ENCODE peak calls at places on chromosomes 4 and X, in nine cellular contexts. M, N, J, U, C, A, X, V and I are unnamed samples.

GRCh38 chr4:47930971-47931804 is 16.8 kb upstream of the NFXL1 start:
- DNase-seq in M (no peak), N (no peak), J (no peak), U (no peak), C (no peak), A (no peak), X (no peak), V (no peak), I (peak)

GRCh38 chr4:2799971-2800690 is 7.2 kb downstream of the SH3BP2 start:
- DNase-seq in M (peak), N (no peak), J (no peak), U (peak), C (peak), A (no peak), X (no peak), V (peak), I (peak)

GRCh38 chr4:19945979-19946380 is 305.7 kb upstream of the SLIT2 start:
- DNase-seq in M (no peak), N (no peak), J (no peak), U (no peak), C (no peak), A (no peak), X (no peak), V (no peak), I (no peak)

GRCh38 chr4:185370291-185370690 is 25.4 kb downstream of the LRP2BP start:
- DNase-seq in M (no peak), N (no peak), J (no peak), U (no peak), C (no peak), A (no peak), X (no peak), V (no peak), I (no peak)

GRCh38 chr4:176123710-176124407 is 58.2 kb downstream of the WDR17 start:
- DNase-seq in M (no peak), N (no peak), J (peak), U (no peak), C (no peak), A (no peak), X (peak), V (peak), I (peak)

GRCh38 chr4:7802093-7802726 is 137.5 kb downstream of the AFAP1 start:
- DNase-seq in M (peak), N (peak), J (peak), U (peak), C (peak), A (peak), X (no peak), V (peak), I (peak)

GRCh38 chr4:147760176-147760575 is 28.3 kb downstream of the ARHGAP10 start:
- DNase-seq in M (no peak), N (no peak), J (no peak), U (no peak), C (no peak), A (no peak), X (no peak), V (no peak), I (no peak)

GRCh38 chr4:105474110-105474518 is 252 bp upstream of the PPA2 start:
- DNase-seq in M (no peak), N (no peak), J (no peak), U (peak), C (peak), A (peak), X (no peak), V (peak), I (peak)

GRCh38 chr4:179307297-179308136 is 1865.3 kb upstream of the AGA start:
- DNase-seq in M (no peak), N (no peak), J (peak), U (no peak), C (no peak), A (no peak), X (peak), V (no peak), I (no peak)

GRCh38 chr4:105586638-105587328 is 34.4 kb downstream of the ARHGEF38 start:
- DNase-seq in M (no peak), N (no peak), J (no peak), U (no peak), C (no peak), A (no peak), X (no peak), V (no peak), I (no peak)

GRCh38 chr4:111755571-111755970 is 389.7 kb upstream of the FAM241A start:
- DNase-seq in M (no peak), N (no peak), J (no peak), U (no peak), C (no peak), A (no peak), X (no peak), V (no peak), I (no peak)

GRCh38 chrX:119640621-119641020 is 34.4 kb upstream of the NKRF start:
- DNase-seq in M (no peak), N (no peak), J (no peak), U (no peak), C (no peak), A (no peak), X (no peak), V (no peak), I (no peak)
- H3K27ac ChIP-seq in M (no peak), N (no peak), J (no peak), U (no peak), C (no peak), A (no peak), X (peak), V (no peak), I (no peak)

GRCh38 chr4:90084967-90085295 is 42.3 kb upstream of the CCSER1 start:
- DNase-seq in M (no peak), N (no peak), J (no peak), U (no peak), C (no peak), A (no peak), X (no peak), V (no peak), I (no peak)

GRCh38 chr4:90084277-90084966 is 42.8 kb upstream of the CCSER1 start:
- DNase-seq in M (no peak), N (no peak), J (no peak), U (no peak), C (no peak), A (no peak), X (no peak), V (no peak), I (no peak)

GRCh38 chr4:90078440-90078839 is 48.8 kb upstream of the CCSER1 start:
- DNase-seq in M (no peak), N (no peak), J (no peak), U (no peak), C (no peak), A (no peak), X (no peak), V (no peak), I (no peak)

GRCh38 chr4:90080116-90080515 is 47.1 kb upstream of the CCSER1 start:
- DNase-seq in M (no peak), N (no peak), J (no peak), U (no peak), C (no peak), A (no peak), X (no peak), V (no peak), I (no peak)

GRCh38 chr4:90081432-90082195 is 45.6 kb upstream of the CCSER1 start:
- DNase-seq in M (no peak), N (no peak), J (no peak), U (no peak), C (no peak), A (no peak), X (no peak), V (no peak), I (no peak)
- H3K27ac ChIP-seq in M (no peak), N (no peak), J (no peak), U (no peak), C (no peak), A (no peak), X (no peak), V (no peak), I (no peak)

GRCh38 chr4:187903700-187904099 is 91.9 kb upstream of the ZFP42 start:
- DNase-seq in M (no peak), N (no peak), J (no peak), U (no peak), C (no peak), A (no peak), X (no peak), V (no peak), I (no peak)

GRCh38 chr4:187908731-187909130 is 86.8 kb upstream of the ZFP42 start:
- DNase-seq in M (no peak), N (no peak), J (no peak), U (no peak), C (no peak), A (no peak), X (no peak), V (no peak), I (no peak)

DNA sequence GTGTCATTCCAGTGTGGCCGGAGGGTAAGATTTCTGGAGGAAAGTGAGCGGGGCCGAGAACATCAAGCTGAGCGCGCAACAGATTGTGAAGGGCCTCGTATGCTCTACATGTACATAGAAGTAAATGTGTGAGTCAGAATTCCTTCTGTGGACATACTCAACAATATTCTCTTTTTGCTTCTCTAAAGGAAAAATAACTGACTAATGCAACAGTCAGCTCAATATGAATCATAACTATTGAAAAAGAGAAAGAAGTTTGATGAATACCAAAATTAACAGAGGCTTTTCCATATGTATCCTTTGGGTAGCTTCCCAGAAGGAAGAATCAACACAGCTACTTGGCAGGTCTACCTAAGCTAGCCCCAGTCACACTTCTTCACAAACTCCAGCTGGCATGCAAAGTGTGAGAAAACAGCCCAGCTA is 87.5 kb upstream of the ZFP42 start:
- DNase-seq in M (no peak), N (no peak), J (peak), U (no peak), C (no peak), A (no peak), X (no peak), V (no peak), I (no peak)
- H3K27ac ChIP-seq in M (no peak), N (no peak), J (no peak), U (no peak), C (no peak), A (no peak), X (no peak), V (no peak), I (no peak)

DNA sequence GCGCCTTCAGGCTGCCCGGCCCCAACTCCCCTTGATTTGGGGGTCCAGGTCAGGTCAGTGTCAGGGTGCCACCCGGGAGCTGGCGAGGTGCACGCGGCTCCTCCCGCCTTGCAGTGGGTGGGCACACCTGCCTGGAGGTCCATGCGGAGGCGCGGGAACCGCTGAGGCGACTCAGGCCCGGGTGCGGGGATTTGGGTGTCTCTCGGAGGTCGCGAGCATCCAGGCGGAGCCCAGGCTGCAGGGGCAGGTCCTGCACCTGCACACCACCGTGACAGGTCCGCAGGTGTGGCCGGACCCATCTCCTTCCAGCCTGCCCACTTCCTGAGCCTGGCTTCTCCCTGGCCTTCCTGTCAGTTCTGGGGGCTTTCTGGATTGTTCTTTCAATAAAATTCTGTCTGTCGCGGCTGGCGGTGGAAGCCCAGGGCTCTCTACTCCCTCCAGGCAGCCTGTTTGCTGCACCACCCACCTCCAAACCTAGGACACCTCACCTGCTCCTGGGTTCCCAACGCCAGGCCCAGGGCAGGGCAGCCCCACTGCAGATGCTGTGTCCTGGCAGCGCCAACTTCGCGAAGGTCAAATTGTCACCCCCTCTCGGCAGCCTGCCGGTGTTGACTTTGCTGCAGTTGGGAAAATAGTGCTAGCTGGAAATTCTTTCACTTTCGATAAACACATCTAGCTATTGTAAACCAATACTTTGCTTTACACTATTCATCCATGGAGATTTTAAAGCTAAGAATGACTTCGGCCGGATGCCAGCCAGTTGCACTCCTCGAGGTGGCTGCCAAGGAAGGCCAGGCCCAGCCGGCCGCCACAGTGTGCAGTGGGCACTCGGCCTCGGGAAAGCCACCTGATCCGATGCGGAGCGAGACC is 35.9 kb downstream of the FGFRL1 start:
- DNase-seq in M (peak), N (no peak), J (no peak), U (peak), C (peak), A (peak), X (no peak), V (peak), I (peak)
- H3K27ac ChIP-seq in M (no peak), N (no peak), J (peak), U (peak), C (no peak), A (no peak), X (no peak), V (no peak), I (peak)

GRCh38 chr4:32393806-32394205 is 1673.6 kb downstream of the PCDH7 start:
- DNase-seq in M (no peak), N (no peak), J (no peak), U (no peak), C (no peak), A (no peak), X (no peak), V (no peak), I (no peak)

GRCh38 chr4:32396504-32396903 is 1676.3 kb downstream of the PCDH7 start:
- DNase-seq in M (no peak), N (no peak), J (no peak), U (no peak), C (no peak), A (no peak), X (no peak), V (no peak), I (no peak)

GRCh38 chr4:32394255-32394654 is 1674.1 kb downstream of the PCDH7 start:
- DNase-seq in M (no peak), N (no peak), J (no peak), U (no peak), C (no peak), A (no peak), X (no peak), V (no peak), I (no peak)
- H3K27ac ChIP-seq in M (no peak), N (no peak), J (no peak), U (no peak), C (no peak), A (no peak), X (no peak), V (no peak), I (no peak)

DNA sequence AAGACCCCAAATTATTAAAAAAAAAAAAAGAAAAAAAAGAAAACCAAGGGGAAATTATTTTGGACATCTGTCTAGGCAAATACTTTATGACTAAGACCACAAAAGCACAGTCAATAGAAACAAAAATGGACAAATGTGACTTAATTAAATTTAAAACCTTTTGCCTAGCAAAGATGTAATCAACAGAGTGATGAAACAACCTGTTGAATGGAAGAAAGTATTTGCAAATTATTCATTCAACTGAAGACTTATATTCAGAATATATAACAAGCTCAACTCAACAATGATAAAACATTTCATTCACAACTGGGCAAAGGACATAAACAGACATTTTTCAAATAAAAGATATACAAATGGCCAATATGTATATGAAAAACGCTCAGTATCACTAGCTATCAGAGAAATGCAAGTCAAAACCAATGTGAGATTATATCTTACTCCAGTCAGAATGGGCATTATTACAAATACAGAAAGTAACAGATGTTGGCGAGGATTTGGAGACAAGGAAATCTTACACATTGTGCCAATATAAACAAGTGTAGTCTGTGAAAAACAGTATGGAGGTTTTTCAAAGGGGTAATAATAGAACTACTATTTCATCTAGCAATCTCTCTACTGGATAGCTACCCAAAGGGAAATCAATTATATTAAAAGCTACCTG is 67.1 kb downstream of the FAAH2 start:
- DNase-seq in M (no peak), N (no peak), J (no peak), U (no peak), C (no peak), A (no peak), X (no peak), V (no peak), I (no peak)
- H3K27ac ChIP-seq in M (no peak), N (no peak), J (no peak), U (no peak), C (no peak), A (no peak), X (no peak), V (no peak), I (no peak)

GRCh38 chrX:15781964-15782711 is 8.1 kb upstream of the ZRSR2 start:
- DNase-seq in M (no peak), N (no peak), J (no peak), U (no peak), C (no peak), A (no peak), X (peak), V (no peak), I (no peak)
- H3K27ac ChIP-seq in M (peak), N (peak), J (no peak), U (no peak), C (peak), A (no peak), X (peak), V (no peak), I (no peak)

GRCh38 chr4:150155391-150155790 is 77.1 kb downstream of the DCLK2 start:
- DNase-seq in M (no peak), N (no peak), J (no peak), U (no peak), C (no peak), A (no peak), X (no peak), V (no peak), I (no peak)

GRCh38 chr4:150149381-150149780 is 71.1 kb downstream of the DCLK2 start:
- DNase-seq in M (no peak), N (no peak), J (no peak), U (no peak), C (no peak), A (no peak), X (no peak), V (no peak), I (no peak)

GRCh38 chr4:150152764-150153163 is 74.5 kb downstream of the DCLK2 start:
- DNase-seq in M (no peak), N (no peak), J (peak), U (no peak), C (no peak), A (no peak), X (no peak), V (no peak), I (no peak)

GRCh38 chr4:150145950-150146340 is 67.7 kb downstream of the DCLK2 start:
- DNase-seq in M (no peak), N (no peak), J (no peak), U (no peak), C (no peak), A (no peak), X (no peak), V (no peak), I (no peak)

DNA sequence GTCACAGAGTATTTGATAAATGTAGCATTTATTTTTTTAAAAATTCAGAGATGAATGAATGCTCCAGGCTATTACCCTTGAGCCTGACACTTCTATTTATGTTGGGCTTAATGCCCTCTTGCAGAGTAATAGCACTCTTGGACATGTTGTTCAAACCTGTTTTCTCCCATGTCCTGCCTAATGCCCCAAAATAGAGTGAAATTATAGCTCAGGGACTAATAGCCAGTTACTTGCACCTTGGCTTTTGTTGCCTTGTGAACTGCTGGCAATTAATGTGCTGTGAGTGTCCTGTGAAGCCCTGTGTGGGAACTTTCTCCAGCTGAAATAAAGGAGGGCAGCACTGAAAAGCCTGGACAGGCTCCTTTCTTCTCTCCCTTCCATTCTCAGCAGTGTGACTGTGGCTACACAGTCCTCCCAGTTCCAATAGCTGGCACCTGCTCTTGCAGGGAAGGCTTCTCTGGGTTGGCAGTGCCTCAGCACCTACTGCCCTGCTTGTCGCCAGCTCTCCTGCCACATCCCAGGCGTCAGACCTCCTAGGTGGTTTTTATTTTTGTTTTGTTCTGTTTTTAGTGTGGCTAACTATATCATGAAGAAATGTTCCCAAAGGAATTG is 72.4 kb downstream of the DCLK2 start:
- DNase-seq in M (no peak), N (no peak), J (no peak), U (peak), C (no peak), A (no peak), X (no peak), V (no peak), I (no peak)
- H3K27ac ChIP-seq in M (no peak), N (no peak), J (no peak), U (peak), C (no peak), A (no peak), X (no peak), V (no peak), I (no peak)

GRCh38 chr4:101239685-101240084 is 107.6 kb downstream of the PPP3CA start:
- DNase-seq in M (no peak), N (no peak), J (no peak), U (no peak), C (no peak), A (no peak), X (no peak), V (no peak), I (no peak)

GRCh38 chr4:101242441-101242840 is 104.9 kb downstream of the PPP3CA start:
- DNase-seq in M (no peak), N (no peak), J (no peak), U (no peak), C (no peak), A (no peak), X (no peak), V (no peak), I (no peak)

GRCh38 chr4:101238706-101239105 is 108.6 kb downstream of the PPP3CA start:
- DNase-seq in M (no peak), N (no peak), J (no peak), U (no peak), C (no peak), A (no peak), X (no peak), V (no peak), I (no peak)

DNA sequence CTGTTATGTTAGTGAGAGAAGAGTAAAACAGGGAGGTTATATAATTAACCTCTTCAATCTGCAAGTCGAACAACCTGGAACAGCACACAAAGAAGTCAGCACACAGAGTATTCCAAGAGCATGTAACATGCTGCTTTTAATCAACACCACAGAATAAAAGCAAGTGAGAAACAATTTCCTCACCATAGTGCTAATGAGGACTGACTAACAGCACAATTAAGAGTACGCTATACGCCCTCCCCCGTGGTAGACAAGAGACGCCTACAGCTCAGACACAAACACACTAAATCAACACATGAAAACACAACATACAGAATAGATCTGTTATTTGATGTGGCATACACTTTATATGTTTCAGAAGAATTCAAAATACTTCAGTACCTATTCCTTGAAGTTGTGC is 103.0 kb downstream of the PPP3CA start:
- DNase-seq in M (no peak), N (no peak), J (no peak), U (no peak), C (no peak), A (no peak), X (no peak), V (no peak), I (no peak)
- H3K27ac ChIP-seq in M (no peak), N (no peak), J (no peak), U (no peak), C (no peak), A (no peak), X (no peak), V (no peak), I (no peak)

GRCh38 chrX:154013001-154013421 is 6.7 kb downstream of the IRAK1 start:
- DNase-seq in M (no peak), N (no peak), J (no peak), U (no peak), C (no peak), A (no peak), X (no peak), V (no peak), I (no peak)
- H3K27ac ChIP-seq in M (no peak), N (no peak), J (peak), U (no peak), C (peak), A (no peak), X (no peak), V (peak), I (no peak)